ENCODE peak calls at places on chromosomes 12 and 14, in four cellular contexts. G is K562, O is HepG2, Y is GM12878. E is an unnamed sample.

GRCh38 chr12:63929426-63929825 is 84.9 kb downstream of the SRGAP1 start:
- DNase-seq in O (no peak), G (no peak), Y (no peak), E (no peak)

GRCh38 chr14:94042433-94043091 is 16.4 kb downstream of the OTUB2 start:
- DNase-seq in O (no peak), Y (no peak), G (no peak), E (no peak)

GRCh38 chr12:21337959-21338704 is 3.4 kb upstream of the SLCO1A2 start:
- DNase-seq in Y (no peak), G (no peak), O (no peak), E (no peak)

GRCh38 chr12:43337571-43338497 is 214.2 kb downstream of the ADAMTS20 start:
- DNase-seq in O (no peak), G (no peak), Y (no peak), E (no peak)

GRCh38 chr14:96616168-96616681 is 114.0 kb downstream of the PAPOLA start:
- DNase-seq in Y (no peak), G (no peak), O (no peak), E (no peak)

GRCh38 chr12:88935856-88936255 is 355.6 kb upstream of the KITLG start:
- DNase-seq in Y (no peak), G (no peak), O (no peak), E (no peak)

GRCh38 chr12:67714648-67715047 is 66.1 kb downstream of the DYRK2 start:
- DNase-seq in Y (no peak), O (no peak), G (no peak), E (peak)

GRCh38 chr12:64172143-64172970 is 49.7 kb downstream of the KICS2 start:
- DNase-seq in Y (no peak), G (no peak), O (no peak), E (no peak)

GRCh38 chr12:75208851-75209781 is 523 bp downstream of the KCNC2 start:
- DNase-seq in Y (no peak), O (no peak), G (peak), E (peak)

GRCh38 chr12:101110856-101111255 is 99.2 kb downstream of the SLC5A8 start:
- DNase-seq in G (no peak), O (no peak), Y (no peak), E (no peak)

GRCh38 chr14:84403585-84403984 is 1126.4 kb upstream of the FLRT2 start:
- DNase-seq in G (no peak), Y (no peak), O (no peak), E (no peak)

GRCh38 chr14:98959958-98960616 is 311.9 kb downstream of the BCL11B start:
- DNase-seq in G (no peak), Y (no peak), O (no peak), E (no peak)

DNA sequence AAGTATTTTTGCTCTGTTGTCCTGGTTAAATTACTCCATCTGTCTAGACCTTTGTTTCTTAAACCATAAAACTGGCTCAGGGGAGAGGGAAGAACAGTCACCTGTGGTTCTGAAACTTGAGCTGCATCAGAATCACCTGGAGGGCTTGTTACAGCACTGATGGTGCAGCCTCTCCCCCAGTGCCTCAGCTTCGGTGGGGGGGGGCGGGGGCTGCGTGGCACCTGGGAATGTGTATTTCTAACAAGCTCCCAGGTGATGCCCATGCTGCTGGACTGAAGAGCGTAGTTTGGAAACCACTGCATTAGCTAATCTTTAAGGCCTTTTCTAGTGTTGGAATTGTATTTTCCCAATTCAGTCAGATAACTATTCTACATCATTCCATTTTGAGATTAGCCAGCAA is 42.7 kb downstream of the GPHB5 start:
- DNase-seq in Y (no peak), O (no peak), G (no peak), E (no peak)
- TF ChIP-seq USF2 in Y (no peak), O (no peak), G (no peak), E (no peak)

GRCh38 chr14:49882826-49883694 is 9.8 kb upstream of the ARF6 start:
- DNase-seq in Y (no peak), G (peak), O (no peak), E (no peak)
- TF ChIP-seq JUNB in Y (no peak), G (no peak), O (no peak), E (no peak)

DNA sequence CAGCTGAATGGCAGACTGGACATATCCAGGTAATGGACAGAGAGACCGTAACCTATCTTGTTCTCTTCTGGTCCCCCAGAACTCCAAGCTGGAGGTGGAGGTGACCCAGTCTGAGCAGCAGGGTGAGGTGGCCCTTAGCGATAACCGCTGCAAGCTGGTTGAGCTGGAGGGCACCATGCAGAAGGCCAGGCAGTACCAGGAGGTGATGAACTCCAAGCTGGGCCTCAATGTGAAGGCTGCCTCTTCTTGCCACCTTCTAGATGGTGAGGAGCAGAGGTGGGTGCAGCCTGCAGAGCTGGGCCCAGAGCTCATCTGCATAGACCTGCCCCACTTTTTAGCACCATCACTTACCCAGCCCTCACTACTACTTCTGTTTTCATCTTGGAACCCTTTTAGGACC is 7.2 kb upstream of the KRT86 start:
- DNase-seq in Y (no peak), G (no peak), O (no peak), E (no peak)
- TF ChIP-seq USF2 in Y (no peak), G (no peak), O (no peak), E (no peak)

DNA sequence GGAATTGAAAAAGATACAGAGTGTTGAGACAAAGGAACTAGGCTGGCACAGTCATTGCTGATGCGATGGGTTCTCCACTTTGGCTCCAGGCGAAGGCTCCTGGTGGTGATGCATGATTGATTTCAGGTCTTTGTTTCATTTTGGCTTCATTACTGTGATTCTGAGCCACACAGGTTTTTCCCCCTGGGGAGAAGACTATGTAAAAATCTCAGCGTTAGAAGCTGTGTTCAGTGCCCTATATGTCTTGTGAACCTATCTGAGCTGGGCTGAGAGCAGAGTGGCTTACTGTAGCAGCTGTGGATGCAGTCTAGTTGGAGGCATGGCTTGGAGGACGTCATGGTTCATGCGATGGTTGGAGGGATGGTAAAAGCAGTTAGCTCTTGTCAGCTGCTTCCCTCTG is 54.0 kb downstream of the GPATCH2L start:
- DNase-seq in G (no peak), Y (peak), O (no peak), E (no peak)
- TF ChIP-seq JUNB in G (no peak), Y (no peak), O (no peak), E (no peak)

GRCh38 chr12:5803532-5803931 is 141.5 kb downstream of the ANO2 start:
- DNase-seq in G (no peak), Y (no peak), O (no peak), E (no peak)
- TF ChIP-seq USF2 in G (no peak), Y (no peak), O (no peak), E (no peak)

GRCh38 chr12:130827432-130827831 is 11.6 kb downstream of the STX2 start:
- DNase-seq in G (no peak), Y (no peak), O (no peak), E (no peak)
- TF ChIP-seq JUNB in G (no peak), Y (no peak), O (no peak), E (no peak)

E was measured in A549.